ENCODE peak calls at places on chromosome 13, in five cellular contexts. P is astrocyte; E is Peyer's patch; X is CD4-positive, alpha-beta T cell; R is suprapubic skin. S is an unnamed sample.

GRCh38 chr13:76852991-76853390 is 33.2 kb downstream of the KCTD12 start:
- DNase-seq in P (peak), E (no peak), X (no peak), R (no peak), S (no peak)

GRCh38 chr13:36298535-36299068 is 988 bp upstream of the CCDC169 start:
- DNase-seq in P (no peak), E (no peak), X (no peak), R (no peak), S (no peak)

GRCh38 chr13:67772807-67773453 is 542.8 kb upstream of the PCDH9 start:
- DNase-seq in P (no peak), E (peak), X (no peak), R (no peak), S (no peak)

GRCh38 chr13:24228852-24229458 is 68.4 kb downstream of the SPATA13 start:
- DNase-seq in P (peak), E (no peak), X (no peak), R (no peak), S (peak)

GRCh38 chr13:30810261-30810701 is 74.9 kb downstream of the ALOX5AP start:
- DNase-seq in P (no peak), E (no peak), X (no peak), R (no peak), S (no peak)

GRCh38 chr13:80562423-80562822 is 221.5 kb upstream of the SPRY2 start:
- DNase-seq in P (no peak), E (no peak), X (no peak), R (no peak), S (no peak)

GRCh38 chr13:40922437-40923040 is 96.6 kb downstream of the ELF1 start:
- DNase-seq in P (no peak), E (peak), X (no peak), R (no peak), S (no peak)

GRCh38 chr13:108645376-108645775 is 16.0 kb downstream of the MYO16 start:
- DNase-seq in P (no peak), E (no peak), X (no peak), R (no peak), S (no peak)

GRCh38 chr13:45209229-45209628 is 8.4 kb upstream of the KCTD4 start:
- DNase-seq in P (no peak), E (no peak), X (no peak), R (no peak), S (no peak)

GRCh38 chr13:23620211-23620610 is 50.0 kb downstream of the TNFRSF19 start:
- DNase-seq in P (no peak), E (no peak), X (no peak), R (no peak), S (no peak)

GRCh38 chr13:68636784-68637183 is 1406.6 kb upstream of the PCDH9 start:
- DNase-seq in P (no peak), E (no peak), X (no peak), R (no peak), S (no peak)

GRCh38 chr13:87981416-87981815 is 310.2 kb downstream of the SLITRK5 start:
- DNase-seq in P (no peak), E (no peak), X (no peak), R (no peak), S (no peak)

GRCh38 chr13:31053098-31053497 is 108.6 kb downstream of the HSPH1 start:
- DNase-seq in P (peak), E (no peak), X (no peak), R (peak), S (no peak)

GRCh38 chr13:37598572-37598971 is at the start of gene POSTN:
- DNase-seq in P (peak), E (no peak), X (no peak), R (no peak), S (no peak)

GRCh38 chr13:76992548-76993001 is 694 bp downstream of the CLN5 start:
- DNase-seq in P (peak), E (peak), X (no peak), R (no peak), S (no peak)

GRCh38 chr13:28340272-28340793 is 154.6 kb downstream of the FLT1 start:
- DNase-seq in P (peak), E (no peak), X (no peak), R (no peak), S (no peak)

GRCh38 chr13:29369060-29369743 is 226.3 kb downstream of the SLC7A1 start:
- DNase-seq in P (peak), E (no peak), X (no peak), R (no peak), S (no peak)

GRCh38 chr13:21735621-21736401 is 64.9 kb downstream of the FGF9 start:
- DNase-seq in P (no peak), E (no peak), X (no peak), R (no peak), S (no peak)

GRCh38 chr13:106417467-106418110 is 117.9 kb downstream of the EFNB2 start:
- DNase-seq in P (no peak), E (no peak), X (no peak), R (no peak), S (no peak)

GRCh38 chr13:39688699-39689405 is 33.4 kb downstream of the COG6 start:
- DNase-seq in P (peak), E (no peak), X (no peak), R (no peak), S (peak)

GRCh38 chr13:102395939-102396338 is 5.9 kb downstream of the FGF14 start:
- DNase-seq in P (no peak), E (no peak), X (no peak), R (no peak), S (no peak)

GRCh38 chr13:102244617-102245227 is 157.1 kb downstream of the FGF14 start:
- DNase-seq in P (no peak), E (no peak), X (no peak), R (no peak), S (no peak)

GRCh38 chr13:97577026-97577425 is 143.1 kb downstream of the RAP2A start:
- DNase-seq in P (no peak), E (no peak), X (no peak), R (no peak), S (no peak)

GRCh38 chr13:97573011-97573410 is 139.0 kb downstream of the RAP2A start:
- DNase-seq in P (no peak), E (no peak), X (no peak), R (no peak), S (no peak)

GRCh38 chr13:97574926-97575325 is 141.0 kb downstream of the RAP2A start:
- DNase-seq in P (no peak), E (peak), X (no peak), R (no peak), S (peak)
- TF ChIP-seq CTCF in P (no peak), E (peak), X (no peak), R (no peak), S (peak)

GRCh38 chr13:70814684-70815083 is 706.4 kb upstream of the KLHL1 start:
- DNase-seq in P (no peak), E (no peak), X (no peak), R (no peak), S (no peak)

GRCh38 chr13:70812481-70812880 is 704.2 kb upstream of the KLHL1 start:
- DNase-seq in P (peak), E (no peak), X (no peak), R (no peak), S (no peak)

GRCh38 chr13:70809588-70809987 is 701.3 kb upstream of the KLHL1 start:
- DNase-seq in P (no peak), E (no peak), X (no peak), R (no peak), S (no peak)
- TF ChIP-seq CTCF in P (no peak), E (no peak), X (no peak), R (no peak), S (no peak)

GRCh38 chr13:110646442-110647364 is 31.4 kb downstream of the NAXD start:
- DNase-seq in P (no peak), E (no peak), X (no peak), R (peak), S (no peak)

GRCh38 chr13:110648155-110648819 is 32.9 kb downstream of the NAXD start:
- DNase-seq in P (no peak), E (no peak), X (no peak), R (no peak), S (no peak)

GRCh38 chr13:110645750-110646149 is 30.4 kb downstream of the NAXD start:
- DNase-seq in P (no peak), E (no peak), X (no peak), R (peak), S (no peak)

GRCh38 chr13:110648848-110649421 is 33.6 kb downstream of the NAXD start:
- DNase-seq in P (no peak), E (no peak), X (no peak), R (peak), S (no peak)

GRCh38 chr13:110647365-110647737 is 32.0 kb downstream of the NAXD start:
- DNase-seq in P (no peak), E (no peak), X (no peak), R (peak), S (no peak)
- TF ChIP-seq CTCF in P (no peak), E (no peak), X (no peak), R (no peak), S (no peak)

DNA sequence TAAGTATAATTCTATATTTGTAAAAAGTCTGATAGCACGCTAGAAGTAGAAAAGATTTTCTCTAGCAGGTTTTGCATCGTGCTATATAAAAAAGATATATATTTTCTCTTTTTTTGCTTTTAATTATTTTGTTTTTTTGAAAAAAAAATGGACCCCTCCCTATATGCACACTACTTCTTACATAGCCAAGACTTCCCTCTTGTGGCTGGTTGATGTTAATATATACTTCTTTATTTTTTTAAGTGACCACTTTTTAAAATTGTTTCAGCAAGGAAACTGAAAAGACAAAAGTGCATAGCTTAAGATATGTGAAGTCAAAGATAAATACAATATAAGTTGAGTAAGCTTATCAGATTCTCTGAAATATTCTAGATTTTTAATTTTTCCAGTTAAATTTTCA is 1202.8 kb downstream of the DIAPH3 start:
- DNase-seq in P (peak), E (no peak), X (no peak), R (no peak), S (peak)
- TF ChIP-seq CTCF in P (peak), E (no peak), X (no peak), R (no peak), S (no peak)

GRCh38 chr13:99658266-99658991 is 157.2 kb downstream of the TM9SF2 start:
- DNase-seq in P (peak), E (peak), X (peak), R (peak), S (peak)
- TF ChIP-seq CTCF in P (peak), E (peak), X (peak), R (no peak), S (peak)

GRCh38 chr13:72567566-72567965 is 159.9 kb downstream of the MZT1 start:
- DNase-seq in P (no peak), E (no peak), X (no peak), R (no peak), S (no peak)
- TF ChIP-seq CTCF in P (no peak), E (no peak), X (no peak), R (no peak), S (no peak)

S was measured in GM13976.